ENCODE peak calls at places on chromosomes 16 and 17, in nine cellular contexts. Y is CD8-positive, alpha-beta memory T cell; A is caudate nucleus; G is neuronal stem cell; V is glutamatergic neuron; P is ovary; H is NCI-H510A treated with DMSO at 0.1 percent for 48 hours; K is NCI-H2081; Q is AG04449. Z is an unnamed sample.

GRCh38 chr17:82893779-82894178 is 54.0 kb upstream of the ZNF750 start:
- DNase-seq in Y (no peak), A (no peak), G (no peak), V (no peak), P (no peak), H (no peak), K (no peak), Q (no peak), Z (no peak)

GRCh38 chr16:70759666-70760065 is 41.3 kb downstream of the VAC14 start:
- DNase-seq in Y (no peak), A (no peak), G (no peak), V (no peak), P (no peak), H (no peak), K (no peak), Q (no peak), Z (no peak)

GRCh38 chr17:40360091-40360490 is 4.4 kb downstream of the GJD3 start:
- DNase-seq in Y (no peak), A (no peak), G (no peak), V (no peak), P (no peak), H (no peak), K (no peak), Q (no peak), Z (no peak)

GRCh38 chr16:68985268-68985667 is 120.2 kb upstream of the HAS3 start:
- DNase-seq in Y (no peak), A (no peak), G (no peak), V (no peak), P (no peak), H (no peak), K (no peak), Q (no peak), Z (no peak)

GRCh38 chr16:191783-192294 is 11.6 kb downstream of the HBQ1 start:
- DNase-seq in Y (no peak), A (no peak), G (no peak), V (no peak), P (no peak), H (no peak), K (no peak), Q (no peak), Z (no peak)

GRCh38 chr17:70314096-70314495 is 144.8 kb downstream of the KCNJ2 start:
- DNase-seq in Y (no peak), A (no peak), G (no peak), V (no peak), P (no peak), H (no peak), K (no peak), Q (no peak), Z (no peak)

GRCh38 chr16:68235882-68236803 is at the start of gene ESRP2:
- DNase-seq in Y (peak), A (no peak), G (no peak), V (peak), P (peak), H (peak), K (peak), Q (no peak), Z (peak)

GRCh38 chr17:17376362-17376761 is 73.2 kb downstream of the NT5M start:
- DNase-seq in Y (no peak), A (no peak), G (no peak), V (no peak), P (no peak), H (peak), K (no peak), Q (peak), Z (no peak)

GRCh38 chr17:72697602-72698146 is 394.8 kb downstream of the SLC39A11 start:
- DNase-seq in Y (no peak), A (peak), G (no peak), V (no peak), P (no peak), H (no peak), K (peak), Q (no peak), Z (no peak)

GRCh38 chr16:48561960-48562393 is 48.0 kb downstream of the N4BP1 start:
- DNase-seq in Y (no peak), A (no peak), G (no peak), V (no peak), P (no peak), H (no peak), K (no peak), Q (no peak), Z (no peak)

GRCh38 chr16:47037396-47037745 is 63.9 kb upstream of the DNAJA2 start:
- DNase-seq in Y (no peak), A (no peak), G (no peak), V (no peak), P (peak), H (no peak), K (no peak), Q (no peak), Z (no peak)

GRCh38 chr16:2776500-2777139 is 460 bp downstream of the ELOB start:
- DNase-seq in Y (peak), A (no peak), G (peak), V (peak), P (no peak), H (no peak), K (no peak), Q (no peak), Z (no peak)

GRCh38 chr17:74274060-74274702 is at the start of gene DNAI2:
- DNase-seq in Y (peak), A (no peak), G (no peak), V (peak), P (no peak), H (peak), K (no peak), Q (no peak), Z (no peak)

GRCh38 chr16:87806608-87807546 is 41.1 kb upstream of the KLHDC4 start:
- DNase-seq in Y (no peak), A (peak), G (no peak), V (peak), P (no peak), H (peak), K (peak), Q (peak), Z (peak)

GRCh38 chr17:78174332-78174869 is 6.0 kb downstream of the SYNGR2 start:
- DNase-seq in Y (no peak), A (peak), G (no peak), V (no peak), P (peak), H (no peak), K (no peak), Q (no peak), Z (no peak)

GRCh38 chr17:29757788-29758187 is 135.1 kb upstream of the CORO6 start:
- DNase-seq in Y (no peak), A (no peak), G (no peak), V (no peak), P (no peak), H (no peak), K (no peak), Q (no peak), Z (no peak)

GRCh38 chr17:76017481-76018339 is 9.4 kb downstream of the EVPL start:
- DNase-seq in Y (no peak), A (no peak), G (no peak), V (no peak), P (no peak), H (no peak), K (no peak), Q (no peak), Z (no peak)

GRCh38 chr17:28467456-28468025 is 5.9 kb upstream of the SLC13A2 start:
- DNase-seq in Y (no peak), A (no peak), G (no peak), V (no peak), P (no peak), H (no peak), K (no peak), Q (peak), Z (no peak)

GRCh38 chr17:7478276-7479138 is 924 bp downstream of the ZBTB4 start:
- DNase-seq in Y (peak), A (peak), G (peak), V (peak), P (peak), H (no peak), K (no peak), Q (no peak), Z (peak)

GRCh38 chr16:73228649-73229048 is 180.7 kb upstream of the ZFHX3 start:
- DNase-seq in Y (no peak), A (no peak), G (no peak), V (no peak), P (no peak), H (no peak), K (no peak), Q (peak), Z (no peak)

GRCh38 chr16:55437627-55438026 is 41.4 kb upstream of the MMP2 start:
- DNase-seq in Y (no peak), A (no peak), G (no peak), V (no peak), P (no peak), H (no peak), K (no peak), Q (no peak), Z (no peak)

GRCh38 chr17:21061158-21061835 is 18.5 kb upstream of the USP22 start:
- DNase-seq in Y (no peak), A (no peak), G (no peak), V (no peak), P (no peak), H (no peak), K (no peak), Q (no peak), Z (no peak)

GRCh38 chr16:21226749-21227148 is 6.8 kb upstream of the ANKS4B start:
- DNase-seq in Y (no peak), A (no peak), G (no peak), V (no peak), P (no peak), H (no peak), K (no peak), Q (no peak), Z (no peak)

GRCh38 chr17:43020789-43021738 is 1.1 kb downstream of the VAT1 start:
- DNase-seq in Y (peak), A (peak), G (peak), V (peak), P (peak), H (no peak), K (peak), Q (no peak), Z (no peak)

GRCh38 chr16:64964126-64964540 is 157.7 kb downstream of the CDH11 start:
- DNase-seq in Y (no peak), A (no peak), G (no peak), V (no peak), P (no peak), H (no peak), K (peak), Q (peak), Z (no peak)

GRCh38 chr17:63437287-63438091 is 8.6 kb downstream of the CYB561 start:
- DNase-seq in Y (no peak), A (peak), G (no peak), V (no peak), P (peak), H (no peak), K (no peak), Q (no peak), Z (no peak)

GRCh38 chr16:67543582-67543981 is 15.0 kb downstream of the RIPOR1 start:
- DNase-seq in Y (no peak), A (no peak), G (no peak), V (no peak), P (no peak), H (no peak), K (no peak), Q (no peak), Z (no peak)

GRCh38 chr17:62859146-62859545 is 51.0 kb upstream of the MARCHF10 start:
- DNase-seq in Y (no peak), A (no peak), G (no peak), V (no peak), P (no peak), H (no peak), K (no peak), Q (no peak), Z (no peak)

GRCh38 chr17:7922499-7923289 is 6.6 kb upstream of the RNF227 start:
- DNase-seq in Y (peak), A (peak), G (peak), V (peak), P (peak), H (no peak), K (no peak), Q (no peak), Z (peak)

GRCh38 chr17:17051380-17051779 is 9.1 kb downstream of the MPRIP start:
- DNase-seq in Y (no peak), A (no peak), G (no peak), V (peak), P (no peak), H (no peak), K (no peak), Q (no peak), Z (no peak)

GRCh38 chr16:30183961-30184429 is 593 bp downstream of the CORO1A start:
- DNase-seq in Y (peak), A (peak), G (no peak), V (peak), P (no peak), H (no peak), K (no peak), Q (no peak), Z (peak)

GRCh38 chr16:75459691-75460090 is 4.8 kb downstream of the TMEM170A start:
- DNase-seq in Y (no peak), A (no peak), G (no peak), V (no peak), P (no peak), H (no peak), K (no peak), Q (no peak), Z (no peak)

GRCh38 chr17:41464682-41465081 is 2.5 kb downstream of the KRT32 start:
- DNase-seq in Y (no peak), A (no peak), G (no peak), V (no peak), P (peak), H (no peak), K (peak), Q (peak), Z (no peak)

Z was measured in activated effector memory CD4-positive, alpha-beta T cell treated with Interleukin-2 at 50 U/mL for 16 hours.